ENCODE peak calls at places on chromosome 13, in seven cellular contexts. P, D, U, B, W, C and R are unnamed samples.

GRCh38 chr13:111361046-111361872 is 40.8 kb downstream of the TEX29 start:
- DNase-seq in P (no peak), D (no peak), U (peak; percentile 32), B (no peak), W (no peak), C (no peak), R (no peak)

GRCh38 chr13:30676672-30677071 is 58.7 kb upstream of the ALOX5AP start:
- DNase-seq in P (no peak), D (no peak), U (no peak), B (no peak), W (no peak), C (no peak), R (no peak)

GRCh38 chr13:22893149-22893548 is 287.6 kb upstream of the SGCG start:
- DNase-seq in P (no peak), D (no peak), U (no peak), B (no peak), W (no peak), C (no peak), R (no peak)

GRCh38 chr13:113666951-113667701 is at the start of gene GRK1:
- DNase-seq in P (no peak), D (peak; percentile 3), U (no peak), B (no peak), W (no peak), C (no peak), R (no peak)

GRCh38 chr13:46633416-46633815 is 80.4 kb downstream of the LRCH1 start:
- DNase-seq in P (no peak), D (no peak), U (no peak), B (no peak), W (no peak), C (no peak), R (no peak)

GRCh38 chr13:25267715-25268114 is 19.6 kb downstream of the MTMR6 start:
- DNase-seq in P (no peak), D (no peak), U (no peak), B (no peak), W (no peak), C (no peak), R (no peak)

GRCh38 chr13:25171517-25172302 is at the start of gene AMER2:
- DNase-seq in P (peak; percentile 21), D (no peak), U (no peak), B (no peak), W (peak; percentile 76), C (no peak), R (no peak)

GRCh38 chr13:39616087-39616694 is 13.2 kb upstream of the LHFPL6 start:
- DNase-seq in P (peak; percentile 40), D (peak; percentile 56), U (no peak), B (no peak), W (peak; percentile 25), C (peak; percentile 12), R (peak; percentile 26)

GRCh38 chr13:85512421-85512820 is 286.8 kb downstream of the SLITRK6 start:
- DNase-seq in P (no peak), D (no peak), U (no peak), B (no peak), W (no peak), C (no peak), R (no peak)

GRCh38 chr13:99686944-99687382 is 185.7 kb downstream of the TM9SF2 start:
- DNase-seq in P (no peak), D (no peak), U (no peak), B (no peak), W (no peak), C (no peak), R (no peak)

GRCh38 chr13:94641432-94641941 is 39.8 kb downstream of the GPR180 start:
- DNase-seq in P (peak; percentile 79), D (no peak), U (no peak), B (no peak), W (no peak), C (no peak), R (no peak)